ENCODE peak calls at places on chromosomes 7 and 10, in four cellular contexts. B is activated CD8-positive, alpha-beta T cell treated with anti-CD3 and anti-CD28 coated beads for 36 hours; Z is WTC11; W is NB4. S is an unnamed sample.

GRCh38 chr10:92291921-92292860 is 1.2 kb downstream of the MARCHF5 start:
- DNase-seq in W (peak; percentile 79), B (peak; percentile 77), Z (peak; percentile 22), S (peak; percentile 58)

GRCh38 chr10:26485150-26485941 is 47.2 kb downstream of the APBB1IP start:
- DNase-seq in W (no peak), B (no peak), Z (no peak), S (no peak)

GRCh38 chr10:12198156-12198555 is 2.2 kb downstream of the CDC123 start:
- DNase-seq in Z (no peak), B (no peak), W (no peak), S (no peak)

GRCh38 chr10:50552771-50553535 is 70.8 kb downstream of the SGMS1 start:
- DNase-seq in W (peak; percentile 28), Z (no peak), B (peak; percentile 56), S (no peak)

GRCh38 chr10:50421026-50421719 is 169.9 kb upstream of the ASAH2 start:
- DNase-seq in Z (peak; percentile 46), B (peak; percentile 48), W (peak; percentile 75), S (peak; percentile 9)

GRCh38 chr7:30470163-30470770 is 8.3 kb downstream of the NOD1 start:
- DNase-seq in W (no peak), B (no peak), Z (no peak), S (no peak)

GRCh38 chr10:26931223-26931622 is 70.5 kb upstream of the ABI1 start:
- DNase-seq in B (peak; percentile 53), Z (peak; percentile 80), W (no peak), S (no peak)

GRCh38 chr7:139820089-139820488 is 9.0 kb upstream of the TBXAS1 start:
- DNase-seq in W (no peak), B (no peak), Z (no peak), S (no peak)

GRCh38 chr7:155811895-155812761 is at the start of gene SHH:
- DNase-seq in W (no peak), Z (no peak), B (no peak), S (no peak)

GRCh38 chr10:107340345-107340744 is 175.8 kb upstream of the SORCS1 start:
- DNase-seq in Z (no peak), W (peak; percentile 34), B (no peak), S (no peak)

GRCh38 chr7:15305002-15305600 is 256.7 kb downstream of the AGMO start:
- DNase-seq in Z (peak; percentile 48), B (peak; percentile 35), W (peak; percentile 50), S (peak; percentile 31)

GRCh38 chr10:82796510-82796909 is 921.5 kb downstream of the NRG3 start:
- DNase-seq in Z (no peak), W (peak; percentile 21), B (no peak), S (no peak)
- TF ChIP-seq CTCF in Z (no peak), W (peak; percentile 22), B (peak; percentile 14), S (peak; percentile 36)

GRCh38 chr7:128017460-128017859 is 13.8 kb downstream of the LRRC4 start:
- DNase-seq in W (no peak), Z (no peak), B (no peak), S (no peak)

GRCh38 chr7:128021361-128021760 is 9.9 kb downstream of the LRRC4 start:
- DNase-seq in W (no peak), B (no peak), Z (no peak), S (no peak)

GRCh38 chr7:128019330-128019729 is 11.9 kb downstream of the LRRC4 start:
- DNase-seq in Z (no peak), W (no peak), B (no peak), S (no peak)

GRCh38 chr7:128017880-128018845 is 13.1 kb downstream of the LRRC4 start:
- DNase-seq in B (no peak), W (no peak), Z (no peak), S (no peak)

DNA sequence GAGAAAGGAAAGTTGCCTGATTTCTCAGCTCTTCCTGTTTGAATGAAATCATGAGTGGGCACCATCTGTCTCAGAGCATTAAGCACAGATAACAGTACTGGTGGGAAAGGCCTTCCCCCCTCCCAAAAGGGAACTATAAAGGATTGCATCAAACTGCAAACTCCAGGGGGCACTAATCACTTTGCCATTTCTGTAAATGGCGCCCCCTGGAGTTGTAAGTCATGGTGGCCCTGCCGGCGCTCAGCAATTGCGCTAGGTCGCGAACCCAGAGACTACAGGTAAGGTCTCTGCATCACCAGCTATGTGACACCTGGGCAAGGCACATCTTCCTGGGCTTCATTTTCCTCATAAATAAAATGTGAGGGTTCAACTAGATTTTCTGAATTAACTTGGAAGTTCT is 11.1 kb downstream of the LRRC4 start:
- DNase-seq in B (peak; percentile 53), W (peak; percentile 69), Z (peak; percentile 74), S (peak; percentile 24)
- TF ChIP-seq CTCF in B (peak; percentile 55), W (peak; percentile 89), Z (peak; percentile 83), S (peak; percentile 57)

GRCh38 chr7:36937754-36938551 is 213.7 kb upstream of the AOAH start:
- DNase-seq in Z (no peak), W (peak; percentile 37), B (peak; percentile 17), S (peak; percentile 77)
- TF ChIP-seq CTCF in Z (no peak), W (peak; percentile 24), B (no peak), S (peak; percentile 88)

GRCh38 chr7:27861747-27862146 is 121.8 kb downstream of the TAX1BP1 start:
- DNase-seq in B (no peak), Z (no peak), W (no peak), S (no peak)

GRCh38 chr7:27866828-27867227 is 126.9 kb downstream of the TAX1BP1 start:
- DNase-seq in Z (no peak), B (no peak), W (no peak), S (no peak)

GRCh38 chr7:27860800-27861199 is 120.8 kb downstream of the TAX1BP1 start:
- DNase-seq in W (no peak), Z (no peak), B (no peak), S (no peak)

GRCh38 chr7:27866256-27866655 is 126.3 kb downstream of the TAX1BP1 start:
- DNase-seq in W (no peak), Z (no peak), B (no peak), S (no peak)

DNA sequence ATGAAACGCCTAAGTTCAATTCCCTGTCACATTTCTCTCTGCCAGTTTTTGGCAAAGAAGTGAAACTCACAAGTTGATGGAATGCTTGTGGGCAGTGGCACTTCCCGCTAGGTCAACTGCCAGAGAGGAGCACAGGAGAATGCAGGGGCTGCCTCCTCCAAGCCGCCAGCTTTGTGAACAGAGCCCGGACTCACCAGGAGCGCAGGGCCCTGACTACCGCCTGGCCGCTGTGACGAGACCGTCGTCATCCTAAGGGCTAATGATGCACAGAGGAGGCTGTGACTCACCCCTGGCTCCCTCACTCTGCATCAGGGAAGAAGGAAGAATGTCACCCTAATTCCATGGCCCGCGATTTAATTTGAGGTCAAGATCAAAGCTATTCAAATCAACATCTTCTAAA is 123.9 kb downstream of the TAX1BP1 start:
- DNase-seq in W (no peak), Z (no peak), B (no peak), S (no peak)
- TF ChIP-seq CTCF in W (no peak), Z (no peak), B (no peak), S (no peak)